ENCODE peak calls at places on chromosomes 3 and 15, in four cellular contexts. H, O, G and Z are unnamed samples.

GRCh38 chr3:12974316-12974715 is 98.9 kb downstream of the IQSEC1 start:
- DNase-seq in H (no peak), O (no peak), G (no peak), Z (no peak)

GRCh38 chr3:101853971-101854370 is 4.7 kb downstream of the NFKBIZ start:
- DNase-seq in H (no peak), O (no peak), G (no peak), Z (no peak)

GRCh38 chr3:194137314-194138097 is 1.6 kb downstream of the HES1 start:
- DNase-seq in H (peak; percentile 22), O (peak; percentile 19), G (peak; percentile 50), Z (peak; percentile 78)

GRCh38 chr3:194854290-194855024 is 168.8 kb downstream of the FAM43A start:
- DNase-seq in H (no peak), O (no peak), G (no peak), Z (no peak)

GRCh38 chr3:15097889-15098288 is 1.1 kb downstream of the RBSN start:
- DNase-seq in H (no peak), O (peak; percentile 9), G (peak; percentile 53), Z (no peak)

GRCh38 chr3:168862466-168862865 is 766.7 kb upstream of the GOLIM4 start:
- DNase-seq in H (no peak), O (no peak), G (no peak), Z (no peak)

GRCh38 chr15:88688394-88688933 is 49.6 kb downstream of the ISG20 start:
- DNase-seq in H (no peak), O (no peak), G (no peak), Z (no peak)

GRCh38 chr3:195895900-195896360 is 12.4 kb downstream of the TNK2 start:
- DNase-seq in H (peak; percentile 52), O (peak; percentile 74), G (peak; percentile 48), Z (no peak)

GRCh38 chr15:57862761-57863160 is 156.2 kb downstream of the POLR2M start:
- DNase-seq in H (no peak), O (no peak), G (no peak), Z (no peak)

GRCh38 chr3:49162751-49163419 is 3.2 kb downstream of the CCDC71 start:
- DNase-seq in H (no peak), O (no peak), G (no peak), Z (no peak)

GRCh38 chr3:113223831-113224240 is 12.5 kb downstream of the BOC start:
- DNase-seq in H (no peak), O (no peak), G (peak; percentile 2), Z (no peak)

GRCh38 chr15:58228708-58229107 is 90.5 kb downstream of the AQP9 start:
- DNase-seq in H (no peak), O (no peak), G (no peak), Z (no peak)

GRCh38 chr3:72134989-72135451 is 350.1 kb upstream of the PROK2 start:
- DNase-seq in H (no peak), O (no peak), G (no peak), Z (no peak)

GRCh38 chr15:90482124-90483011 is 47.4 kb upstream of the CRTC3 start:
- DNase-seq in H (peak; percentile 43), O (peak; percentile 40), G (peak; percentile 2), Z (no peak)

GRCh38 chr15:42094512-42094963 is at the start of gene PLA2G4D:
- DNase-seq in H (no peak), O (no peak), G (no peak), Z (no peak)

GRCh38 chr3:62142696-62143095 is 230.7 kb downstream of the FEZF2 start:
- DNase-seq in H (no peak), O (no peak), G (no peak), Z (no peak)

GRCh38 chr3:111762535-111762934 is 96.5 kb upstream of the PHLDB2 start:
- DNase-seq in H (no peak), O (no peak), G (no peak), Z (no peak)

GRCh38 chr3:14633819-14634424 is 17.6 kb upstream of the CCDC174 start:
- DNase-seq in H (peak; percentile 49), O (peak; percentile 48), G (peak; percentile 16), Z (no peak)

GRCh38 chr3:25603703-25604102 is 61.0 kb downstream of the TOP2B start:
- DNase-seq in H (no peak), O (no peak), G (peak; percentile 79), Z (no peak)

GRCh38 chr15:60390931-60391501 is 6.8 kb downstream of the ANXA2 start:
- DNase-seq in H (no peak), O (no peak), G (no peak), Z (no peak)

GRCh38 chr15:25710184-25710583 is 152.9 kb downstream of the ATP10A start:
- DNase-seq in H (no peak), O (peak; percentile 26), G (no peak), Z (no peak)

GRCh38 chr15:39649765-39650164 is 68.9 kb downstream of the THBS1 start:
- DNase-seq in H (no peak), O (no peak), G (no peak), Z (no peak)

GRCh38 chr3:129345971-129346370 is 67.3 kb downstream of the HMCES start:
- DNase-seq in H (no peak), O (no peak), G (no peak), Z (no peak)

GRCh38 chr15:39629376-39629775 is 48.5 kb downstream of the THBS1 start:
- DNase-seq in H (no peak), O (peak; percentile 67), G (no peak), Z (no peak)

GRCh38 chr3:149703474-149703873 is 45.6 kb upstream of the WWTR1 start:
- DNase-seq in H (no peak), O (no peak), G (no peak), Z (no peak)

GRCh38 chr3:72586694-72587093 is 261.6 kb downstream of the SHQ1 start:
- DNase-seq in H (no peak), O (no peak), G (no peak), Z (no peak)

GRCh38 chr3:95154775-95155174 is 1091.9 kb downstream of the NSUN3 start:
- DNase-seq in H (no peak), O (no peak), G (no peak), Z (no peak)

GRCh38 chr3:100213891-100214573 is 46.8 kb upstream of the TBC1D23 start:
- DNase-seq in H (no peak), O (no peak), G (no peak), Z (no peak)

GRCh38 chr3:109018828-109019227 is 65.1 kb upstream of the GUCA1C start:
- DNase-seq in H (no peak), O (no peak), G (no peak), Z (no peak)

GRCh38 chr3:4685673-4686345 is 192.7 kb downstream of the ITPR1 start:
- DNase-seq in H (no peak), O (no peak), G (no peak), Z (no peak)

GRCh38 chr3:86245360-86245759 is 745.6 kb downstream of the VGLL3 start:
- DNase-seq in H (no peak), O (no peak), G (no peak), Z (no peak)

GRCh38 chr15:77031376-77032050 is 36.6 kb downstream of the PSTPIP1 start:
- DNase-seq in H (no peak), O (peak; percentile 45), G (peak; percentile 42), Z (peak; percentile 64)

GRCh38 chr3:55751730-55752129 is 264.6 kb upstream of the WNT5A start:
- DNase-seq in H (no peak), O (no peak), G (no peak), Z (no peak)